ENCODE peak calls at places on chromosomes 11 and 22, in ten cellular contexts. S is thyroid gland, K is H1, T is sigmoid colon, Z is IMR-90, N is tibial nerve, Y is right lobe of liver, Q is prostate gland, U is testis, M is esophagus muscularis mucosa. J is an unnamed sample.

GRCh38 chr11:94845622-94846021 is 77.5 kb downstream of the AMOTL1 start:
- DNase-seq in T (peak; percentile 74), Y (peak; percentile 90), N (no peak), S (no peak), Q (peak; percentile 97), M (no peak), K (no peak), U (no peak), Z (peak; percentile 89), J (no peak)

GRCh38 chr11:111911563-111912401 is at the start of gene CRYAB:
- DNase-seq in Q (peak; percentile 96), Z (peak; percentile 82), S (peak; percentile 100), K (no peak), T (peak; percentile 96), M (peak; percentile 98), Y (peak; percentile 52), U (peak; percentile 84), N (peak; percentile 85), J (peak; percentile 68)

GRCh38 chr11:2220173-2220771 is 48.7 kb upstream of the TH start:
- DNase-seq in Q (no peak), K (no peak), T (no peak), N (no peak), M (peak; percentile 42), Z (no peak), Y (no peak), S (no peak), U (no peak), J (no peak)

GRCh38 chr11:76150141-76150540 is 56.2 kb downstream of the WNT11 start:
- DNase-seq in U (no peak), K (no peak), N (no peak), Z (no peak), T (peak; percentile 48), M (no peak), S (no peak), Q (no peak), Y (no peak), J (no peak)

GRCh38 chr11:9205596-9205995 is 59.6 kb downstream of the DENND5A start:
- DNase-seq in Y (no peak), T (no peak), S (peak; percentile 23), Q (no peak), N (no peak), K (no peak), U (no peak), Z (no peak), M (no peak), J (no peak)

GRCh38 chr11:92810423-92810822 is 159.0 kb upstream of the MTNR1B start:
- DNase-seq in K (no peak), Z (no peak), U (no peak), T (no peak), N (no peak), Q (no peak), M (peak; percentile 7), S (no peak), Y (no peak), J (no peak)

GRCh38 chr11:12199231-12199948 is 89.0 kb downstream of the MICAL2 start:
- DNase-seq in M (no peak), Y (no peak), Z (no peak), Q (no peak), S (no peak), U (no peak), K (no peak), N (no peak), T (no peak), J (peak; percentile 38)

GRCh38 chr11:111976614-111977140 is 39.5 kb downstream of the DIXDC1 start:
- DNase-seq in Y (no peak), N (no peak), M (no peak), Q (peak; percentile 53), U (peak; percentile 23), T (peak; percentile 74), K (no peak), Z (no peak), S (peak; percentile 68), J (no peak)

GRCh38 chr11:119529936-119530335 is 107.0 kb upstream of the THY1 start:
- DNase-seq in U (no peak), T (no peak), M (no peak), Z (no peak), K (no peak), Q (no peak), S (no peak), Y (peak; percentile 3), N (no peak), J (no peak)

GRCh38 chr22:19879996-19880785 is 25.5 kb upstream of the GNB1L start:
- DNase-seq in Z (no peak), K (no peak), S (peak; percentile 1), N (peak; percentile 10), M (no peak), U (no peak), Q (no peak), Y (peak; percentile 42), T (peak; percentile 56), J (no peak)

GRCh38 chr11:808427-809286 is 1.1 kb upstream of the RPLP2 start:
- DNase-seq in N (no peak), Z (no peak), K (no peak), Y (no peak), U (no peak), M (no peak), Q (no peak), S (no peak), T (peak; percentile 93), J (peak; percentile 35)

GRCh38 chr11:70212227-70212811 is 9.2 kb downstream of the FADD start:
- DNase-seq in N (no peak), M (no peak), Y (no peak), Z (no peak), Q (no peak), K (no peak), T (no peak), S (no peak), U (no peak), J (peak; percentile 60)

GRCh38 chr11:36375348-36376314 is 79.5 kb downstream of the PRR5L start:
- DNase-seq in U (no peak), K (no peak), Y (no peak), Q (no peak), M (no peak), N (no peak), T (no peak), S (no peak), Z (no peak), J (no peak)

GRCh38 chr11:126403039-126403438 is 47.6 kb downstream of the ST3GAL4 start:
- DNase-seq in Z (no peak), U (no peak), S (no peak), Y (no peak), K (no peak), T (no peak), N (peak; percentile 52), M (no peak), Q (peak; percentile 38), J (peak; percentile 82)

GRCh38 chr22:18032455-18033101 is 8.2 kb upstream of the MICAL3 start:
- DNase-seq in Y (no peak), T (no peak), M (no peak), N (no peak), Q (no peak), S (no peak), K (no peak), Z (peak; percentile 83), U (no peak), J (no peak)

GRCh38 chr22:50326959-50327710 is at the start of gene DENND6B:
- DNase-seq in U (peak; percentile 88), T (peak; percentile 88), Z (peak; percentile 69), M (no peak), Y (peak; percentile 83), S (peak; percentile 81), K (no peak), N (peak; percentile 68), Q (peak; percentile 76), J (peak; percentile 83)

GRCh38 chr11:84564180-84564866 is 1062.8 kb downstream of the DLG2 start:
- DNase-seq in S (peak; percentile 22), T (no peak), U (peak; percentile 67), Z (peak; percentile 44), N (no peak), Y (peak; percentile 57), M (no peak), K (no peak), Q (no peak), J (peak; percentile 51)

DNA sequence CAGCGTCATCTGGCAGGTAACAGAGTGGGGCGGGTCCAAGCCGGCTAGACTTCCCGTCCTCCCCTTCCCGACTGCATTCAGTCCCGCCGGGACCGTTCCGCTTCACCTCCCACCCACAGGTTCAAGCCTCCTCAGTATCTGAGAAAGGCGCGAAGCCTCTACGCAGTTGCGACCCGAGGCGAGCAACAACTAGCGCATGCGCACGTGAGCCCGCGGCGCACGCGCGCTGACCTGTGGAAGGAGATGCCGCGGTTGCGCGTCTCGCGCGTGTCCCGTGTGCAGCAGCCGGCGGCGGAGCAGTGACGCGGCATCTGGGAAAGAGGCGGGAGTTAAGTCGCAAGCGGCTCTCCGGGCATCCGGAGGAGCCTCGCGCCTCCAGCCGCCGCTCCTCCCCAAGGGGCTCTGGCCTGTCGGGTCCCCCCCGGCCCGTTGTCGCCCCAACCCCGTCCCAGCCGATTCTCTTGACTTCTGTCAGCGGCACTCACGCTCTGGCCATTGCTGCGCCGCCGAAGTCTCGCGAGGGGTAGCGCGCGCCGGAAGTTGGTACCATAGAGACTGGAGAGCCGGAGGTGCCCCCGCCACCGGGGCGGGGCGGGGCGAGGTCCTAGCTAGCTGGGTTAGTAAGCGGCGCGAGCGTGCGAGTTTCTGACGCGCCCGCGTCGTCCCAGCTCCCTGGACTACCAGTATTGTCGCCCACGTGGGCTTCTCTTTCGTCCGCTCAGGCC is at the start of gene THAP7:
- DNase-seq in T (peak; percentile 98), K (peak; percentile 65), S (peak; percentile 98), U (peak; percentile 98), Z (peak; percentile 93), Q (peak; percentile 95), M (peak; percentile 99), N (peak; percentile 97), Y (peak; percentile 97), J (peak; percentile 97)
- TF ChIP-seq POLR2A in T (peak; percentile 88), K (peak; percentile 64), S (no peak), U (peak; percentile 40), Z (peak; percentile 88), Q (peak; percentile 68), M (peak; percentile 78), N (peak; percentile 87), Y (peak; percentile 84), J (peak; percentile 94)

GRCh38 chr11:45583981-45584380 is 81.4 kb downstream of the CHST1 start:
- DNase-seq in K (no peak), Q (no peak), S (no peak), Z (no peak), Y (no peak), T (no peak), N (no peak), U (no peak), M (no peak), J (no peak)
- H3K27me3 ChIP-seq in K (no peaks in the 10 kb centered on the region), Q (no peaks in the 10 kb centered on the region), S (no peaks in the 10 kb centered on the region), Z (no peaks in the 10 kb centered on the region), Y (no peaks in the 10 kb centered on the region), T (peaks cover 21% of the 10 kb centered on the region), N (no peaks in the 10 kb centered on the region), U (no peaks in the 10 kb centered on the region), M (no peaks in the 10 kb centered on the region), J (peaks cover 9% of the 10 kb centered on the region)

GRCh38 chr22:36274547-36274946 is 21.6 kb downstream of the APOL1 start:
- DNase-seq in K (no peak), T (peak; percentile 12), Z (no peak), Y (no peak), S (no peak), U (no peak), Q (no peak), M (no peak), N (no peak), J (no peak)
- TF ChIP-seq POLR2A in K (no peak), T (no peak), Z (no peak), Y (no peak), S (no peak), U (no peak), Q (no peak), M (no peak), N (no peak), J (no peak)

DNA sequence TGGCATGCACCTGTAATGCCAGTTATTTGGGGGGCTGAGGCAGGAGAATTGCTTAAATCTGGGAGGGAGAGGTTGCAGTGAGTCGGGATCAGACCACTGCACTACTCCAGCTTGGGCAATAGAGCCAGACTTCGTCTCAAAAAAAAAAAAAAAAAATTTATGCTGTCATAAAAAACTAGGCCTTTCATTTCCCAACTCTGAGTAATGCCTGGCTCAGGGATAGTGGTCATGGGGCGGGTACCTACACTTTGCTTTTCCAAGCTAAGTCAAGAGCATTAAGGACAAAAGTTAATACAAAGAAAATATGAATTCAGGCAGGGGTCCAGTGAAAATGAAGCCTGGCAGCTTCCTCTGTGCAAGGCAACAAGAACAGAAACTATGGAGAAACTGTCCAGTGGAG is 16.3 kb downstream of the CPSF7 start:
- DNase-seq in M (no peak), T (no peak), Y (no peak), Z (peak; percentile 41), S (no peak), N (no peak), Q (no peak), K (no peak), U (no peak), J (no peak)
- H3K27me3 ChIP-seq in M (no peaks in the 10 kb centered on the region), T (no peaks in the 10 kb centered on the region), Y (no peaks in the 10 kb centered on the region), Z (no peaks in the 10 kb centered on the region), S (no peaks in the 10 kb centered on the region), N (no peaks in the 10 kb centered on the region), Q (no peaks in the 10 kb centered on the region), K (no peaks in the 10 kb centered on the region), U (no peaks in the 10 kb centered on the region), J (no peaks in the 10 kb centered on the region)

J was measured in transverse colon.